ENCODE peak calls at places on chromosomes 7 and 10, in ten cellular contexts. One of them, this sample, is unnamed.
A peak's percentile ranks its signal among the peaks of the same experiment; 100 is the strongest.

GRCh38 chr10:71036586-71036985 is 148.2 kb upstream of the PCBD1 start:
- DNase-seq in activated T-helper 1 cell treated with anti-CD3 and anti-CD28 coated beads, Interleukin-2, amount 50 U/mL, for 16 hours: no peak
- DNase-seq in ELR: no peak
- DNase-seq in activated effector memory CD4-positive, alpha-beta T cell treated with Interleukin-2 at 50 U/mL for 16 hours: no peak
- DNase-seq in mucosa of gallbladder: no peak
- DNase-seq in activated CD4-positive, CD25-positive, alpha-beta regulatory T cell treated with anti-CD3 and anti-CD28 coated beads, Interleukin-2, amount 50 U/mL, for 16 hours: no peak
- DNase-seq in AG08395: no peak
- DNase-seq in stimulated activated CD8-positive, alpha-beta memory T cell treated with anti-CD3 and anti-CD28 coated beads, Interleukin-15, amount 100 ng/mL, for 1 hour: no peak
- DNase-seq in pancreas: no peak
- DNase-seq in nucleus accumbens: no peak
- DNase-seq in this sample: no peak

GRCh38 chr10:125080984-125081383 is 79.4 kb downstream of the CTBP2 start:
- DNase-seq in activated T-helper 1 cell treated with anti-CD3 and anti-CD28 coated beads, Interleukin-2, amount 50 U/mL, for 16 hours: no peak
- DNase-seq in ELR: no peak
- DNase-seq in activated effector memory CD4-positive, alpha-beta T cell treated with Interleukin-2 at 50 U/mL for 16 hours: no peak
- DNase-seq in mucosa of gallbladder: no peak
- DNase-seq in activated CD4-positive, CD25-positive, alpha-beta regulatory T cell treated with anti-CD3 and anti-CD28 coated beads, Interleukin-2, amount 50 U/mL, for 16 hours: no peak
- DNase-seq in AG08395: no peak
- DNase-seq in stimulated activated CD8-positive, alpha-beta memory T cell treated with anti-CD3 and anti-CD28 coated beads, Interleukin-15, amount 100 ng/mL, for 1 hour: no peak
- DNase-seq in pancreas: no peak
- DNase-seq in nucleus accumbens: no peak
- DNase-seq in this sample: no peak

GRCh38 chr10:14185501-14186045 is 145.2 kb downstream of the FRMD4A start:
- DNase-seq in activated T-helper 1 cell treated with anti-CD3 and anti-CD28 coated beads, Interleukin-2, amount 50 U/mL, for 16 hours: no peak
- DNase-seq in ELR: peak; percentile 94
- DNase-seq in activated effector memory CD4-positive, alpha-beta T cell treated with Interleukin-2 at 50 U/mL for 16 hours: no peak
- DNase-seq in mucosa of gallbladder: no peak
- DNase-seq in activated CD4-positive, CD25-positive, alpha-beta regulatory T cell treated with anti-CD3 and anti-CD28 coated beads, Interleukin-2, amount 50 U/mL, for 16 hours: peak; percentile 9
- DNase-seq in AG08395: no peak
- DNase-seq in stimulated activated CD8-positive, alpha-beta memory T cell treated with anti-CD3 and anti-CD28 coated beads, Interleukin-15, amount 100 ng/mL, for 1 hour: no peak
- DNase-seq in pancreas: no peak
- DNase-seq in nucleus accumbens: no peak
- DNase-seq in this sample: peak; percentile 22

GRCh38 chr7:21278944-21279343 is 148.9 kb upstream of the SP4 start:
- DNase-seq in activated T-helper 1 cell treated with anti-CD3 and anti-CD28 coated beads, Interleukin-2, amount 50 U/mL, for 16 hours: no peak
- DNase-seq in ELR: no peak
- DNase-seq in activated effector memory CD4-positive, alpha-beta T cell treated with Interleukin-2 at 50 U/mL for 16 hours: no peak
- DNase-seq in mucosa of gallbladder: no peak
- DNase-seq in activated CD4-positive, CD25-positive, alpha-beta regulatory T cell treated with anti-CD3 and anti-CD28 coated beads, Interleukin-2, amount 50 U/mL, for 16 hours: no peak
- DNase-seq in AG08395: no peak
- DNase-seq in stimulated activated CD8-positive, alpha-beta memory T cell treated with anti-CD3 and anti-CD28 coated beads, Interleukin-15, amount 100 ng/mL, for 1 hour: no peak
- DNase-seq in pancreas: no peak
- DNase-seq in nucleus accumbens: no peak
- DNase-seq in this sample: no peak

GRCh38 chr7:35353481-35353880 is 99.6 kb upstream of the TBX20 start:
- DNase-seq in activated T-helper 1 cell treated with anti-CD3 and anti-CD28 coated beads, Interleukin-2, amount 50 U/mL, for 16 hours: no peak
- DNase-seq in ELR: no peak
- DNase-seq in activated effector memory CD4-positive, alpha-beta T cell treated with Interleukin-2 at 50 U/mL for 16 hours: no peak
- DNase-seq in mucosa of gallbladder: no peak
- DNase-seq in activated CD4-positive, CD25-positive, alpha-beta regulatory T cell treated with anti-CD3 and anti-CD28 coated beads, Interleukin-2, amount 50 U/mL, for 16 hours: no peak
- DNase-seq in AG08395: no peak
- DNase-seq in stimulated activated CD8-positive, alpha-beta memory T cell treated with anti-CD3 and anti-CD28 coated beads, Interleukin-15, amount 100 ng/mL, for 1 hour: no peak
- DNase-seq in pancreas: no peak
- DNase-seq in nucleus accumbens: no peak
- DNase-seq in this sample: no peak

GRCh38 chr10:24814568-24815313 is 91.1 kb upstream of the ARHGAP21 start:
- DNase-seq in activated T-helper 1 cell treated with anti-CD3 and anti-CD28 coated beads, Interleukin-2, amount 50 U/mL, for 16 hours: no peak
- DNase-seq in ELR: peak; percentile 87
- DNase-seq in activated effector memory CD4-positive, alpha-beta T cell treated with Interleukin-2 at 50 U/mL for 16 hours: no peak
- DNase-seq in mucosa of gallbladder: no peak
- DNase-seq in activated CD4-positive, CD25-positive, alpha-beta regulatory T cell treated with anti-CD3 and anti-CD28 coated beads, Interleukin-2, amount 50 U/mL, for 16 hours: no peak
- DNase-seq in AG08395: no peak
- DNase-seq in stimulated activated CD8-positive, alpha-beta memory T cell treated with anti-CD3 and anti-CD28 coated beads, Interleukin-15, amount 100 ng/mL, for 1 hour: no peak
- DNase-seq in pancreas: no peak
- DNase-seq in nucleus accumbens: no peak
- DNase-seq in this sample: peak; percentile 88

GRCh38 chr10:112761256-112761655 is 188.8 kb upstream of the TCF7L2 start:
- DNase-seq in activated T-helper 1 cell treated with anti-CD3 and anti-CD28 coated beads, Interleukin-2, amount 50 U/mL, for 16 hours: no peak
- DNase-seq in ELR: no peak
- DNase-seq in activated effector memory CD4-positive, alpha-beta T cell treated with Interleukin-2 at 50 U/mL for 16 hours: no peak
- DNase-seq in mucosa of gallbladder: no peak
- DNase-seq in activated CD4-positive, CD25-positive, alpha-beta regulatory T cell treated with anti-CD3 and anti-CD28 coated beads, Interleukin-2, amount 50 U/mL, for 16 hours: no peak
- DNase-seq in AG08395: no peak
- DNase-seq in stimulated activated CD8-positive, alpha-beta memory T cell treated with anti-CD3 and anti-CD28 coated beads, Interleukin-15, amount 100 ng/mL, for 1 hour: no peak
- DNase-seq in pancreas: no peak
- DNase-seq in nucleus accumbens: no peak
- DNase-seq in this sample: no peak

GRCh38 chr10:103693070-103693811 is 162.1 kb downstream of the SH3PXD2A start:
- DNase-seq in activated T-helper 1 cell treated with anti-CD3 and anti-CD28 coated beads, Interleukin-2, amount 50 U/mL, for 16 hours: no peak
- DNase-seq in ELR: peak; percentile 38
- DNase-seq in activated effector memory CD4-positive, alpha-beta T cell treated with Interleukin-2 at 50 U/mL for 16 hours: peak; percentile 24
- DNase-seq in mucosa of gallbladder: no peak
- DNase-seq in activated CD4-positive, CD25-positive, alpha-beta regulatory T cell treated with anti-CD3 and anti-CD28 coated beads, Interleukin-2, amount 50 U/mL, for 16 hours: no peak
- DNase-seq in AG08395: peak; percentile 41
- DNase-seq in stimulated activated CD8-positive, alpha-beta memory T cell treated with anti-CD3 and anti-CD28 coated beads, Interleukin-15, amount 100 ng/mL, for 1 hour: no peak
- DNase-seq in pancreas: no peak
- DNase-seq in nucleus accumbens: no peak
- DNase-seq in this sample: no peak

GRCh38 chr7:76294344-76295024 is 8.0 kb upstream of the HSPB1 start:
- DNase-seq in activated T-helper 1 cell treated with anti-CD3 and anti-CD28 coated beads, Interleukin-2, amount 50 U/mL, for 16 hours: no peak
- DNase-seq in ELR: peak; percentile 92
- DNase-seq in activated effector memory CD4-positive, alpha-beta T cell treated with Interleukin-2 at 50 U/mL for 16 hours: no peak
- DNase-seq in mucosa of gallbladder: peak; percentile 96
- DNase-seq in activated CD4-positive, CD25-positive, alpha-beta regulatory T cell treated with anti-CD3 and anti-CD28 coated beads, Interleukin-2, amount 50 U/mL, for 16 hours: no peak
- DNase-seq in AG08395: peak; percentile 88
- DNase-seq in stimulated activated CD8-positive, alpha-beta memory T cell treated with anti-CD3 and anti-CD28 coated beads, Interleukin-15, amount 100 ng/mL, for 1 hour: no peak
- DNase-seq in pancreas: peak; percentile 98
- DNase-seq in nucleus accumbens: peak; percentile 70
- DNase-seq in this sample: peak; percentile 92

GRCh38 chr7:3103614-3104399 is 60.1 kb upstream of the CARD11 start:
- DNase-seq in activated T-helper 1 cell treated with anti-CD3 and anti-CD28 coated beads, Interleukin-2, amount 50 U/mL, for 16 hours: no peak
- DNase-seq in ELR: no peak
- DNase-seq in activated effector memory CD4-positive, alpha-beta T cell treated with Interleukin-2 at 50 U/mL for 16 hours: no peak
- DNase-seq in mucosa of gallbladder: no peak
- DNase-seq in activated CD4-positive, CD25-positive, alpha-beta regulatory T cell treated with anti-CD3 and anti-CD28 coated beads, Interleukin-2, amount 50 U/mL, for 16 hours: no peak
- DNase-seq in AG08395: no peak
- DNase-seq in stimulated activated CD8-positive, alpha-beta memory T cell treated with anti-CD3 and anti-CD28 coated beads, Interleukin-15, amount 100 ng/mL, for 1 hour: no peak
- DNase-seq in pancreas: no peak
- DNase-seq in nucleus accumbens: no peak
- DNase-seq in this sample: no peak

GRCh38 chr10:25064401-25064800 is 48.0 kb downstream of the THNSL1 start:
- DNase-seq in activated T-helper 1 cell treated with anti-CD3 and anti-CD28 coated beads, Interleukin-2, amount 50 U/mL, for 16 hours: no peak
- DNase-seq in ELR: no peak
- DNase-seq in activated effector memory CD4-positive, alpha-beta T cell treated with Interleukin-2 at 50 U/mL for 16 hours: no peak
- DNase-seq in mucosa of gallbladder: no peak
- DNase-seq in activated CD4-positive, CD25-positive, alpha-beta regulatory T cell treated with anti-CD3 and anti-CD28 coated beads, Interleukin-2, amount 50 U/mL, for 16 hours: no peak
- DNase-seq in AG08395: no peak
- DNase-seq in stimulated activated CD8-positive, alpha-beta memory T cell treated with anti-CD3 and anti-CD28 coated beads, Interleukin-15, amount 100 ng/mL, for 1 hour: no peak
- DNase-seq in pancreas: no peak
- DNase-seq in nucleus accumbens: no peak
- DNase-seq in this sample: no peak

GRCh38 chr7:158034571-158034970 is 553.1 kb downstream of the PTPRN2 start:
- DNase-seq in activated T-helper 1 cell treated with anti-CD3 and anti-CD28 coated beads, Interleukin-2, amount 50 U/mL, for 16 hours: no peak
- DNase-seq in ELR: no peak
- DNase-seq in activated effector memory CD4-positive, alpha-beta T cell treated with Interleukin-2 at 50 U/mL for 16 hours: no peak
- DNase-seq in mucosa of gallbladder: no peak
- DNase-seq in activated CD4-positive, CD25-positive, alpha-beta regulatory T cell treated with anti-CD3 and anti-CD28 coated beads, Interleukin-2, amount 50 U/mL, for 16 hours: no peak
- DNase-seq in AG08395: no peak
- DNase-seq in stimulated activated CD8-positive, alpha-beta memory T cell treated with anti-CD3 and anti-CD28 coated beads, Interleukin-15, amount 100 ng/mL, for 1 hour: no peak
- DNase-seq in pancreas: no peak
- DNase-seq in nucleus accumbens: no peak
- DNase-seq in this sample: no peak

GRCh38 chr10:96588601-96589419 is 2.0 kb upstream of the TM9SF3 start:
- DNase-seq in activated T-helper 1 cell treated with anti-CD3 and anti-CD28 coated beads, Interleukin-2, amount 50 U/mL, for 16 hours: no peak
- DNase-seq in ELR: peak; percentile 75
- DNase-seq in activated effector memory CD4-positive, alpha-beta T cell treated with Interleukin-2 at 50 U/mL for 16 hours: no peak
- DNase-seq in mucosa of gallbladder: no peak
- DNase-seq in activated CD4-positive, CD25-positive, alpha-beta regulatory T cell treated with anti-CD3 and anti-CD28 coated beads, Interleukin-2, amount 50 U/mL, for 16 hours: no peak
- DNase-seq in AG08395: no peak
- DNase-seq in stimulated activated CD8-positive, alpha-beta memory T cell treated with anti-CD3 and anti-CD28 coated beads, Interleukin-15, amount 100 ng/mL, for 1 hour: no peak
- DNase-seq in pancreas: no peak
- DNase-seq in nucleus accumbens: no peak
- DNase-seq in this sample: no peak

GRCh38 chr10:26627320-26627719 is 70.2 kb upstream of the PDSS1 start:
- DNase-seq in activated T-helper 1 cell treated with anti-CD3 and anti-CD28 coated beads, Interleukin-2, amount 50 U/mL, for 16 hours: no peak
- DNase-seq in ELR: peak; percentile 37
- DNase-seq in activated effector memory CD4-positive, alpha-beta T cell treated with Interleukin-2 at 50 U/mL for 16 hours: no peak
- DNase-seq in mucosa of gallbladder: no peak
- DNase-seq in activated CD4-positive, CD25-positive, alpha-beta regulatory T cell treated with anti-CD3 and anti-CD28 coated beads, Interleukin-2, amount 50 U/mL, for 16 hours: no peak
- DNase-seq in AG08395: no peak
- DNase-seq in stimulated activated CD8-positive, alpha-beta memory T cell treated with anti-CD3 and anti-CD28 coated beads, Interleukin-15, amount 100 ng/mL, for 1 hour: no peak
- DNase-seq in pancreas: no peak
- DNase-seq in nucleus accumbens: no peak
- DNase-seq in this sample: peak; percentile 4

GRCh38 chr10:32582946-32583345 is 137.0 kb downstream of the CCDC7 start:
- DNase-seq in activated T-helper 1 cell treated with anti-CD3 and anti-CD28 coated beads, Interleukin-2, amount 50 U/mL, for 16 hours: no peak
- DNase-seq in ELR: no peak
- DNase-seq in activated effector memory CD4-positive, alpha-beta T cell treated with Interleukin-2 at 50 U/mL for 16 hours: no peak
- DNase-seq in mucosa of gallbladder: no peak
- DNase-seq in activated CD4-positive, CD25-positive, alpha-beta regulatory T cell treated with anti-CD3 and anti-CD28 coated beads, Interleukin-2, amount 50 U/mL, for 16 hours: no peak
- DNase-seq in AG08395: no peak
- DNase-seq in stimulated activated CD8-positive, alpha-beta memory T cell treated with anti-CD3 and anti-CD28 coated beads, Interleukin-15, amount 100 ng/mL, for 1 hour: no peak
- DNase-seq in pancreas: no peak
- DNase-seq in nucleus accumbens: no peak
- DNase-seq in this sample: no peak

GRCh38 chr7:142196066-142196840 is 61.6 kb downstream of the PRSS58 start:
- DNase-seq in activated T-helper 1 cell treated with anti-CD3 and anti-CD28 coated beads, Interleukin-2, amount 50 U/mL, for 16 hours: no peak
- DNase-seq in ELR: peak; percentile 60
- DNase-seq in activated effector memory CD4-positive, alpha-beta T cell treated with Interleukin-2 at 50 U/mL for 16 hours: no peak
- DNase-seq in mucosa of gallbladder: no peak
- DNase-seq in activated CD4-positive, CD25-positive, alpha-beta regulatory T cell treated with anti-CD3 and anti-CD28 coated beads, Interleukin-2, amount 50 U/mL, for 16 hours: no peak
- DNase-seq in AG08395: no peak
- DNase-seq in stimulated activated CD8-positive, alpha-beta memory T cell treated with anti-CD3 and anti-CD28 coated beads, Interleukin-15, amount 100 ng/mL, for 1 hour: no peak
- DNase-seq in pancreas: no peak
- DNase-seq in nucleus accumbens: no peak
- DNase-seq in this sample: no peak

GRCh38 chr7:37079420-37079819 is 355.1 kb upstream of the AOAH start:
- DNase-seq in activated T-helper 1 cell treated with anti-CD3 and anti-CD28 coated beads, Interleukin-2, amount 50 U/mL, for 16 hours: no peak
- DNase-seq in ELR: no peak
- DNase-seq in activated effector memory CD4-positive, alpha-beta T cell treated with Interleukin-2 at 50 U/mL for 16 hours: no peak
- DNase-seq in mucosa of gallbladder: no peak
- DNase-seq in activated CD4-positive, CD25-positive, alpha-beta regulatory T cell treated with anti-CD3 and anti-CD28 coated beads, Interleukin-2, amount 50 U/mL, for 16 hours: no peak
- DNase-seq in AG08395: no peak
- DNase-seq in stimulated activated CD8-positive, alpha-beta memory T cell treated with anti-CD3 and anti-CD28 coated beads, Interleukin-15, amount 100 ng/mL, for 1 hour: no peak
- DNase-seq in pancreas: no peak
- DNase-seq in nucleus accumbens: no peak
- DNase-seq in this sample: no peak

GRCh38 chr10:66642217-66642616 is 283.6 kb upstream of the LRRTM3 start:
- DNase-seq in activated T-helper 1 cell treated with anti-CD3 and anti-CD28 coated beads, Interleukin-2, amount 50 U/mL, for 16 hours: no peak
- DNase-seq in ELR: peak; percentile 24
- DNase-seq in activated effector memory CD4-positive, alpha-beta T cell treated with Interleukin-2 at 50 U/mL for 16 hours: no peak
- DNase-seq in mucosa of gallbladder: no peak
- DNase-seq in activated CD4-positive, CD25-positive, alpha-beta regulatory T cell treated with anti-CD3 and anti-CD28 coated beads, Interleukin-2, amount 50 U/mL, for 16 hours: no peak
- DNase-seq in AG08395: no peak
- DNase-seq in stimulated activated CD8-positive, alpha-beta memory T cell treated with anti-CD3 and anti-CD28 coated beads, Interleukin-15, amount 100 ng/mL, for 1 hour: no peak
- DNase-seq in pancreas: no peak
- DNase-seq in nucleus accumbens: no peak
- DNase-seq in this sample: peak; percentile 98

GRCh38 chr10:4054651-4055435 is 269.8 kb upstream of the KLF6 start:
- DNase-seq in activated T-helper 1 cell treated with anti-CD3 and anti-CD28 coated beads, Interleukin-2, amount 50 U/mL, for 16 hours: no peak
- DNase-seq in ELR: no peak
- DNase-seq in activated effector memory CD4-positive, alpha-beta T cell treated with Interleukin-2 at 50 U/mL for 16 hours: no peak
- DNase-seq in mucosa of gallbladder: no peak
- DNase-seq in activated CD4-positive, CD25-positive, alpha-beta regulatory T cell treated with anti-CD3 and anti-CD28 coated beads, Interleukin-2, amount 50 U/mL, for 16 hours: no peak
- DNase-seq in AG08395: no peak
- DNase-seq in stimulated activated CD8-positive, alpha-beta memory T cell treated with anti-CD3 and anti-CD28 coated beads, Interleukin-15, amount 100 ng/mL, for 1 hour: no peak
- DNase-seq in pancreas: no peak
- DNase-seq in nucleus accumbens: no peak
- DNase-seq in this sample: no peak

GRCh38 chr10:122056431-122057094 is 67.6 kb downstream of the TACC2 start:
- DNase-seq in activated T-helper 1 cell treated with anti-CD3 and anti-CD28 coated beads, Interleukin-2, amount 50 U/mL, for 16 hours: no peak
- DNase-seq in ELR: peak; percentile 25
- DNase-seq in activated effector memory CD4-positive, alpha-beta T cell treated with Interleukin-2 at 50 U/mL for 16 hours: no peak
- DNase-seq in mucosa of gallbladder: no peak
- DNase-seq in activated CD4-positive, CD25-positive, alpha-beta regulatory T cell treated with anti-CD3 and anti-CD28 coated beads, Interleukin-2, amount 50 U/mL, for 16 hours: no peak
- DNase-seq in AG08395: no peak
- DNase-seq in stimulated activated CD8-positive, alpha-beta memory T cell treated with anti-CD3 and anti-CD28 coated beads, Interleukin-15, amount 100 ng/mL, for 1 hour: no peak
- DNase-seq in pancreas: no peak
- DNase-seq in nucleus accumbens: no peak
- DNase-seq in this sample: peak; percentile 85

GRCh38 chr7:53281312-53281711 is 245.9 kb downstream of the POM121L12 start:
- DNase-seq in activated T-helper 1 cell treated with anti-CD3 and anti-CD28 coated beads, Interleukin-2, amount 50 U/mL, for 16 hours: no peak
- DNase-seq in ELR: no peak
- DNase-seq in activated effector memory CD4-positive, alpha-beta T cell treated with Interleukin-2 at 50 U/mL for 16 hours: no peak
- DNase-seq in mucosa of gallbladder: no peak
- DNase-seq in activated CD4-positive, CD25-positive, alpha-beta regulatory T cell treated with anti-CD3 and anti-CD28 coated beads, Interleukin-2, amount 50 U/mL, for 16 hours: no peak
- DNase-seq in AG08395: no peak
- DNase-seq in stimulated activated CD8-positive, alpha-beta memory T cell treated with anti-CD3 and anti-CD28 coated beads, Interleukin-15, amount 100 ng/mL, for 1 hour: no peak
- DNase-seq in pancreas: no peak
- DNase-seq in nucleus accumbens: no peak
- DNase-seq in this sample: no peak

GRCh38 chr10:101238732-101239105 is 9.5 kb upstream of the LBX1 start:
- DNase-seq in activated T-helper 1 cell treated with anti-CD3 and anti-CD28 coated beads, Interleukin-2, amount 50 U/mL, for 16 hours: no peak
- DNase-seq in ELR: no peak
- DNase-seq in activated effector memory CD4-positive, alpha-beta T cell treated with Interleukin-2 at 50 U/mL for 16 hours: no peak
- DNase-seq in mucosa of gallbladder: no peak
- DNase-seq in activated CD4-positive, CD25-positive, alpha-beta regulatory T cell treated with anti-CD3 and anti-CD28 coated beads, Interleukin-2, amount 50 U/mL, for 16 hours: no peak
- DNase-seq in AG08395: no peak
- DNase-seq in stimulated activated CD8-positive, alpha-beta memory T cell treated with anti-CD3 and anti-CD28 coated beads, Interleukin-15, amount 100 ng/mL, for 1 hour: no peak
- DNase-seq in pancreas: no peak
- DNase-seq in nucleus accumbens: no peak
- DNase-seq in this sample: peak; percentile 38

GRCh38 chr10:71893920-71894319 is 42.9 kb upstream of the PSAP start:
- DNase-seq in activated T-helper 1 cell treated with anti-CD3 and anti-CD28 coated beads, Interleukin-2, amount 50 U/mL, for 16 hours: no peak
- DNase-seq in ELR: no peak
- DNase-seq in activated effector memory CD4-positive, alpha-beta T cell treated with Interleukin-2 at 50 U/mL for 16 hours: no peak
- DNase-seq in mucosa of gallbladder: no peak
- DNase-seq in activated CD4-positive, CD25-positive, alpha-beta regulatory T cell treated with anti-CD3 and anti-CD28 coated beads, Interleukin-2, amount 50 U/mL, for 16 hours: no peak
- DNase-seq in AG08395: no peak
- DNase-seq in stimulated activated CD8-positive, alpha-beta memory T cell treated with anti-CD3 and anti-CD28 coated beads, Interleukin-15, amount 100 ng/mL, for 1 hour: no peak
- DNase-seq in pancreas: no peak
- DNase-seq in nucleus accumbens: no peak
- DNase-seq in this sample: no peak

GRCh38 chr10:43256531-43257209 is 10.2 kb downstream of the RASGEF1A start:
- DNase-seq in activated T-helper 1 cell treated with anti-CD3 and anti-CD28 coated beads, Interleukin-2, amount 50 U/mL, for 16 hours: no peak
- DNase-seq in ELR: no peak
- DNase-seq in activated effector memory CD4-positive, alpha-beta T cell treated with Interleukin-2 at 50 U/mL for 16 hours: no peak
- DNase-seq in mucosa of gallbladder: no peak
- DNase-seq in activated CD4-positive, CD25-positive, alpha-beta regulatory T cell treated with anti-CD3 and anti-CD28 coated beads, Interleukin-2, amount 50 U/mL, for 16 hours: no peak
- DNase-seq in AG08395: no peak
- DNase-seq in stimulated activated CD8-positive, alpha-beta memory T cell treated with anti-CD3 and anti-CD28 coated beads, Interleukin-15, amount 100 ng/mL, for 1 hour: no peak
- DNase-seq in pancreas: no peak
- DNase-seq in nucleus accumbens: no peak
- DNase-seq in this sample: no peak

GRCh38 chr10:76082956-76083355 is 651.5 kb downstream of the LRMDA start:
- DNase-seq in activated T-helper 1 cell treated with anti-CD3 and anti-CD28 coated beads, Interleukin-2, amount 50 U/mL, for 16 hours: no peak
- DNase-seq in ELR: peak; percentile 68
- DNase-seq in activated effector memory CD4-positive, alpha-beta T cell treated with Interleukin-2 at 50 U/mL for 16 hours: no peak
- DNase-seq in mucosa of gallbladder: no peak
- DNase-seq in activated CD4-positive, CD25-positive, alpha-beta regulatory T cell treated with anti-CD3 and anti-CD28 coated beads, Interleukin-2, amount 50 U/mL, for 16 hours: no peak
- DNase-seq in AG08395: peak; percentile 28
- DNase-seq in stimulated activated CD8-positive, alpha-beta memory T cell treated with anti-CD3 and anti-CD28 coated beads, Interleukin-15, amount 100 ng/mL, for 1 hour: no peak
- DNase-seq in pancreas: no peak
- DNase-seq in nucleus accumbens: no peak
- DNase-seq in this sample: peak; percentile 73

GRCh38 chr10:105063796-105064195 is 422.7 kb downstream of the SORCS3 start:
- DNase-seq in activated T-helper 1 cell treated with anti-CD3 and anti-CD28 coated beads, Interleukin-2, amount 50 U/mL, for 16 hours: no peak
- DNase-seq in ELR: peak; percentile 4
- DNase-seq in activated effector memory CD4-positive, alpha-beta T cell treated with Interleukin-2 at 50 U/mL for 16 hours: no peak
- DNase-seq in mucosa of gallbladder: peak; percentile 47
- DNase-seq in activated CD4-positive, CD25-positive, alpha-beta regulatory T cell treated with anti-CD3 and anti-CD28 coated beads, Interleukin-2, amount 50 U/mL, for 16 hours: no peak
- DNase-seq in AG08395: peak; percentile 15
- DNase-seq in stimulated activated CD8-positive, alpha-beta memory T cell treated with anti-CD3 and anti-CD28 coated beads, Interleukin-15, amount 100 ng/mL, for 1 hour: no peak
- DNase-seq in pancreas: peak; percentile 41
- DNase-seq in nucleus accumbens: no peak
- DNase-seq in this sample: peak; percentile 7

GRCh38 chr7:139358541-139359365 is 941 bp upstream of the LUC7L2 start:
- DNase-seq in activated T-helper 1 cell treated with anti-CD3 and anti-CD28 coated beads, Interleukin-2, amount 50 U/mL, for 16 hours: no peak
- DNase-seq in ELR: peak; percentile 45
- DNase-seq in activated effector memory CD4-positive, alpha-beta T cell treated with Interleukin-2 at 50 U/mL for 16 hours: peak; percentile 23
- DNase-seq in mucosa of gallbladder: no peak
- DNase-seq in activated CD4-positive, CD25-positive, alpha-beta regulatory T cell treated with anti-CD3 and anti-CD28 coated beads, Interleukin-2, amount 50 U/mL, for 16 hours: no peak
- DNase-seq in AG08395: no peak
- DNase-seq in stimulated activated CD8-positive, alpha-beta memory T cell treated with anti-CD3 and anti-CD28 coated beads, Interleukin-15, amount 100 ng/mL, for 1 hour: peak; percentile 41
- DNase-seq in pancreas: no peak
- DNase-seq in nucleus accumbens: no peak
- DNase-seq in this sample: peak; percentile 35

GRCh38 chr7:140454657-140455015 is 24.7 kb downstream of the MKRN1 start:
- DNase-seq in activated T-helper 1 cell treated with anti-CD3 and anti-CD28 coated beads, Interleukin-2, amount 50 U/mL, for 16 hours: no peak
- DNase-seq in ELR: no peak
- DNase-seq in activated effector memory CD4-positive, alpha-beta T cell treated with Interleukin-2 at 50 U/mL for 16 hours: no peak
- DNase-seq in mucosa of gallbladder: no peak
- DNase-seq in activated CD4-positive, CD25-positive, alpha-beta regulatory T cell treated with anti-CD3 and anti-CD28 coated beads, Interleukin-2, amount 50 U/mL, for 16 hours: no peak
- DNase-seq in AG08395: no peak
- DNase-seq in stimulated activated CD8-positive, alpha-beta memory T cell treated with anti-CD3 and anti-CD28 coated beads, Interleukin-15, amount 100 ng/mL, for 1 hour: no peak
- DNase-seq in pancreas: no peak
- DNase-seq in nucleus accumbens: no peak
- DNase-seq in this sample: no peak

This sample was measured in PC-3.